ENCODE peak calls at places on chromosomes 3 and 15, in eight cellular contexts. One of them, this sample, is unnamed.

GRCh38 chr3:12120374-12121140 is 38.2 kb downstream of the TIMP4 start:
- DNase-seq in A549: no peak
- DNase-seq in IMR-90: no peak
- DNase-seq in body of pancreas: no peak
- DNase-seq in stomach: no peak
- DNase-seq in ovary: no peak
- DNase-seq in sigmoid colon: no peak
- DNase-seq in transverse colon: no peak
- DNase-seq in this sample: no peak

GRCh38 chr15:56490461-56490860 is 25.5 kb upstream of the MNS1 start:
- DNase-seq in A549: no peak
- DNase-seq in IMR-90: no peak
- DNase-seq in body of pancreas: no peak
- DNase-seq in stomach: no peak
- DNase-seq in ovary: no peak
- DNase-seq in sigmoid colon: no peak
- DNase-seq in transverse colon: no peak
- DNase-seq in this sample: no peak

GRCh38 chr15:74545776-74546656 is 5.0 kb downstream of the ARID3B start:
- DNase-seq in A549: peak; percentile 65
- DNase-seq in IMR-90: peak; percentile 100
- DNase-seq in body of pancreas: peak; percentile 99
- DNase-seq in stomach: peak; percentile 94
- DNase-seq in ovary: peak; percentile 100
- DNase-seq in sigmoid colon: peak; percentile 98
- DNase-seq in transverse colon: peak; percentile 96
- DNase-seq in this sample: peak; percentile 98

GRCh38 chr3:61608711-61609110 is 47.3 kb downstream of the PTPRG start:
- DNase-seq in A549: no peak
- DNase-seq in IMR-90: no peak
- DNase-seq in body of pancreas: no peak
- DNase-seq in stomach: no peak
- DNase-seq in ovary: no peak
- DNase-seq in sigmoid colon: no peak
- DNase-seq in transverse colon: no peak
- DNase-seq in this sample: no peak

GRCh38 chr3:127697531-127698240 is 24.9 kb downstream of the ABTB1 start:
- DNase-seq in A549: peak; percentile 28
- DNase-seq in IMR-90: peak; percentile 90
- DNase-seq in body of pancreas: peak; percentile 70
- DNase-seq in stomach: peak; percentile 80
- DNase-seq in ovary: peak; percentile 79
- DNase-seq in sigmoid colon: peak; percentile 97
- DNase-seq in transverse colon: peak; percentile 62
- DNase-seq in this sample: peak; percentile 87

GRCh38 chr3:111077384-111077783 is 5.8 kb downstream of the NECTIN3 start:
- DNase-seq in A549: no peak
- DNase-seq in IMR-90: no peak
- DNase-seq in body of pancreas: no peak
- DNase-seq in stomach: no peak
- DNase-seq in ovary: no peak
- DNase-seq in sigmoid colon: no peak
- DNase-seq in transverse colon: no peak
- DNase-seq in this sample: no peak

GRCh38 chr3:30294241-30294667 is 312.1 kb upstream of the TGFBR2 start:
- DNase-seq in A549: no peak
- DNase-seq in IMR-90: peak; percentile 46
- DNase-seq in body of pancreas: no peak
- DNase-seq in stomach: no peak
- DNase-seq in ovary: no peak
- DNase-seq in sigmoid colon: no peak
- DNase-seq in transverse colon: no peak
- DNase-seq in this sample: no peak

GRCh38 chr15:85771781-85772445 is 22.8 kb downstream of the KLHL25 start:
- DNase-seq in A549: no peak
- DNase-seq in IMR-90: peak; percentile 13
- DNase-seq in body of pancreas: no peak
- DNase-seq in stomach: no peak
- DNase-seq in ovary: peak; percentile 71
- DNase-seq in sigmoid colon: peak; percentile 88
- DNase-seq in transverse colon: peak; percentile 26
- DNase-seq in this sample: peak; percentile 86

GRCh38 chr3:12428131-12428530 is 56.1 kb upstream of the TSEN2 start:
- DNase-seq in A549: no peak
- DNase-seq in IMR-90: no peak
- DNase-seq in body of pancreas: no peak
- DNase-seq in stomach: no peak
- DNase-seq in ovary: no peak
- DNase-seq in sigmoid colon: no peak
- DNase-seq in transverse colon: no peak
- DNase-seq in this sample: no peak

GRCh38 chr15:99424131-99424571 is 141.6 kb upstream of the MEF2A start:
- DNase-seq in A549: no peak
- DNase-seq in IMR-90: no peak
- DNase-seq in body of pancreas: no peak
- DNase-seq in stomach: no peak
- DNase-seq in ovary: no peak
- DNase-seq in sigmoid colon: peak; percentile 51
- DNase-seq in transverse colon: no peak
- DNase-seq in this sample: no peak

GRCh38 chr3:57169872-57170623 is 4.9 kb upstream of the IL17RD start:
- DNase-seq in A549: peak; percentile 67
- DNase-seq in IMR-90: peak; percentile 52
- DNase-seq in body of pancreas: peak; percentile 80
- DNase-seq in stomach: peak; percentile 81
- DNase-seq in ovary: peak; percentile 82
- DNase-seq in sigmoid colon: peak; percentile 87
- DNase-seq in transverse colon: peak; percentile 81
- DNase-seq in this sample: peak; percentile 76

GRCh38 chr3:132380979-132381944 is 36.0 kb upstream of the DNAJC13 start:
- DNase-seq in A549: no peak
- DNase-seq in IMR-90: no peak
- DNase-seq in body of pancreas: no peak
- DNase-seq in stomach: no peak
- DNase-seq in ovary: no peak
- DNase-seq in sigmoid colon: no peak
- DNase-seq in transverse colon: no peak
- DNase-seq in this sample: no peak

GRCh38 chr3:127495821-127496220 is 94.7 kb downstream of the TPRA1 start:
- DNase-seq in A549: no peak
- DNase-seq in IMR-90: no peak
- DNase-seq in body of pancreas: no peak
- DNase-seq in stomach: no peak
- DNase-seq in ovary: no peak
- DNase-seq in sigmoid colon: no peak
- DNase-seq in transverse colon: no peak
- DNase-seq in this sample: no peak

DNA sequence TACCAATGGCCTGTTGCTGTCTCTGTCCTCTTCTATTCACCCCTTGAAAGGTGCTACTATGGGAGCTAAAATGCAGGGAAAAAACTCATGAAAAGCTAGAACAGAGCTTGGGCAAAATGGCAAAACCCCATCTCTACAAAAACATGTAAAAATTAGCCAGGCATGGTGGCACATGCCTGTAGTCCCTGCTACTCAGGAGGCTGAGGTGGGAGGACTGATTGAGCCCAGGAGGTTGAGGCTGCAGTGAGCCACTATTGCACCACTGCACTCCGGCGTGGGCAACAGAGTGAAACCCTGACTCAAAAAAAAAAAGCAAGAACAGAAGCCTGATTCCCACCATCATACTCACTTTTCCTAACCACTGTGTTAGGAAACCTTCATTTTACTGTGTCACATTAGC is 1.9 kb downstream of the MAP4 start:
- DNase-seq in A549: no peak
- DNase-seq in IMR-90: no peak
- DNase-seq in body of pancreas: no peak
- DNase-seq in stomach: no peak
- DNase-seq in ovary: no peak
- DNase-seq in sigmoid colon: no peak
- DNase-seq in transverse colon: no peak
- DNase-seq in this sample: no peak
- H3K4me1 ChIP-seq in A549: peaks cover 73% of the 10 kb centered on the region
- H3K4me1 ChIP-seq in IMR-90: peaks cover 29% of the 10 kb centered on the region
- H3K4me1 ChIP-seq in body of pancreas: peaks cover 84% of the 10 kb centered on the region
- H3K4me1 ChIP-seq in stomach: peaks cover 96% of the 10 kb centered on the region
- H3K4me1 ChIP-seq in ovary: peaks cover 25% of the 10 kb centered on the region
- H3K4me1 ChIP-seq in sigmoid colon: no peaks in the 10 kb centered on the region
- H3K4me1 ChIP-seq in transverse colon: peaks cover 41% of the 10 kb centered on the region
- H3K4me1 ChIP-seq in this sample: no peaks in the 10 kb centered on the region

GRCh38 chr15:89075121-89075640 is 13.1 kb upstream of the ABHD2 start:
- DNase-seq in A549: no peak
- DNase-seq in IMR-90: no peak
- DNase-seq in body of pancreas: no peak
- DNase-seq in stomach: no peak
- DNase-seq in ovary: no peak
- DNase-seq in sigmoid colon: no peak
- DNase-seq in transverse colon: no peak
- DNase-seq in this sample: no peak

GRCh38 chr15:89071471-89071870 is 16.8 kb upstream of the ABHD2 start:
- DNase-seq in A549: no peak
- DNase-seq in IMR-90: no peak
- DNase-seq in body of pancreas: no peak
- DNase-seq in stomach: no peak
- DNase-seq in ovary: no peak
- DNase-seq in sigmoid colon: no peak
- DNase-seq in transverse colon: no peak
- DNase-seq in this sample: no peak

GRCh38 chr15:89074402-89075012 is 13.7 kb upstream of the ABHD2 start:
- DNase-seq in A549: no peak
- DNase-seq in IMR-90: no peak
- DNase-seq in body of pancreas: no peak
- DNase-seq in stomach: no peak
- DNase-seq in ovary: no peak
- DNase-seq in sigmoid colon: no peak
- DNase-seq in transverse colon: no peak
- DNase-seq in this sample: no peak

GRCh38 chr15:89070197-89071124 is 17.8 kb upstream of the ABHD2 start:
- DNase-seq in A549: no peak
- DNase-seq in IMR-90: no peak
- DNase-seq in body of pancreas: no peak
- DNase-seq in stomach: no peak
- DNase-seq in ovary: no peak
- DNase-seq in sigmoid colon: no peak
- DNase-seq in transverse colon: no peak
- DNase-seq in this sample: no peak

GRCh38 chr15:89072277-89072869 is 15.9 kb upstream of the ABHD2 start:
- DNase-seq in A549: no peak
- DNase-seq in IMR-90: no peak
- DNase-seq in body of pancreas: no peak
- DNase-seq in stomach: no peak
- DNase-seq in ovary: no peak
- DNase-seq in sigmoid colon: no peak
- DNase-seq in transverse colon: no peak
- DNase-seq in this sample: no peak
- TF ChIP-seq POLR2A in A549: no peak
- TF ChIP-seq POLR2A in IMR-90: no peak
- TF ChIP-seq POLR2A in body of pancreas: no peak
- TF ChIP-seq POLR2A in stomach: no peak
- TF ChIP-seq POLR2A in ovary: no peak
- TF ChIP-seq POLR2A in sigmoid colon: no peak
- TF ChIP-seq POLR2A in transverse colon: no peak
- TF ChIP-seq POLR2A in this sample: no peak

DNA sequence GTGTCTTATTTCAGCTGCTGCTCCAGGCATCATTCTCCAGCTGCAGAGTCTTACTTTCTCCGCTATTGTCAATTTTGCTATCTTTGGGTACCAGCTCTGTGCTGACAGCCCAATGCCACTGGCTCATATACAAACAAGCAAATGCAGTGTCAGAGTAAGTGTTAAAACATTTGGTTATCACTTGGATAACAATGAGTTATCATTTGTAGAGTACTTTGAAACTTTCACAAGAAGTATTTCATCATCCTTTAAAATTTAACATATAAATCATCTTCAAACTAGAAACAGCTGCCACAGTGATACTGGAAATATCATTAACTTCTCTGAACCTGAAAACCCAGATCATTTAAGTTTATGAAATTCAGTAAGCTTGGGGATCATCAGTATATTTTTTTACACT is 13.8 kb downstream of the TSPAN3 start:
- DNase-seq in A549: no peak
- DNase-seq in IMR-90: no peak
- DNase-seq in body of pancreas: no peak
- DNase-seq in stomach: no peak
- DNase-seq in ovary: no peak
- DNase-seq in sigmoid colon: no peak
- DNase-seq in transverse colon: no peak
- DNase-seq in this sample: no peak
- H3K4me1 ChIP-seq in A549: peaks cover 43% of the 10 kb centered on the region
- H3K4me1 ChIP-seq in IMR-90: peaks cover 12% of the 10 kb centered on the region
- H3K4me1 ChIP-seq in body of pancreas: peaks cover 31% of the 10 kb centered on the region
- H3K4me1 ChIP-seq in stomach: peaks cover 63% of the 10 kb centered on the region
- H3K4me1 ChIP-seq in ovary: peaks cover 8% of the 10 kb centered on the region
- H3K4me1 ChIP-seq in sigmoid colon: no peaks in the 10 kb centered on the region
- H3K4me1 ChIP-seq in transverse colon: peaks cover 34% of the 10 kb centered on the region
- H3K4me1 ChIP-seq in this sample: no peaks in the 10 kb centered on the region

GRCh38 chr3:187736418-187736871 is 8.8 kb downstream of the BCL6 start:
- DNase-seq in A549: no peak
- DNase-seq in IMR-90: peak; percentile 74
- DNase-seq in body of pancreas: no peak
- DNase-seq in stomach: no peak
- DNase-seq in ovary: no peak
- DNase-seq in sigmoid colon: no peak
- DNase-seq in transverse colon: no peak
- DNase-seq in this sample: no peak
- TF ChIP-seq POLR2A in A549: no peak
- TF ChIP-seq POLR2A in IMR-90: no peak
- TF ChIP-seq POLR2A in body of pancreas: no peak
- TF ChIP-seq POLR2A in stomach: no peak
- TF ChIP-seq POLR2A in ovary: no peak
- TF ChIP-seq POLR2A in sigmoid colon: no peak
- TF ChIP-seq POLR2A in transverse colon: no peak
- TF ChIP-seq POLR2A in this sample: peak; percentile 77

GRCh38 chr3:50503504-50503903 is at the start of gene CACNA2D2:
- DNase-seq in A549: peak; percentile 33
- DNase-seq in IMR-90: no peak
- DNase-seq in body of pancreas: peak; percentile 63
- DNase-seq in stomach: peak; percentile 82
- DNase-seq in ovary: peak; percentile 83
- DNase-seq in sigmoid colon: peak; percentile 84
- DNase-seq in transverse colon: peak; percentile 63
- DNase-seq in this sample: peak; percentile 57

GRCh38 chr3:50504681-50505080 is 1.2 kb upstream of the CACNA2D2 start:
- DNase-seq in A549: no peak
- DNase-seq in IMR-90: no peak
- DNase-seq in body of pancreas: no peak
- DNase-seq in stomach: no peak
- DNase-seq in ovary: no peak
- DNase-seq in sigmoid colon: no peak
- DNase-seq in transverse colon: no peak
- DNase-seq in this sample: no peak

GRCh38 chr3:50503947-50504346 is 513 bp upstream of the CACNA2D2 start:
- DNase-seq in A549: no peak
- DNase-seq in IMR-90: no peak
- DNase-seq in body of pancreas: no peak
- DNase-seq in stomach: no peak
- DNase-seq in ovary: peak; percentile 33
- DNase-seq in sigmoid colon: no peak
- DNase-seq in transverse colon: no peak
- DNase-seq in this sample: no peak

GRCh38 chr3:50508821-50509220 is 5.4 kb upstream of the CACNA2D2 start:
- DNase-seq in A549: no peak
- DNase-seq in IMR-90: no peak
- DNase-seq in body of pancreas: no peak
- DNase-seq in stomach: no peak
- DNase-seq in ovary: no peak
- DNase-seq in sigmoid colon: no peak
- DNase-seq in transverse colon: no peak
- DNase-seq in this sample: no peak

GRCh38 chr3:50506169-50506568 is 2.7 kb upstream of the CACNA2D2 start:
- DNase-seq in A549: no peak
- DNase-seq in IMR-90: no peak
- DNase-seq in body of pancreas: no peak
- DNase-seq in stomach: no peak
- DNase-seq in ovary: no peak
- DNase-seq in sigmoid colon: no peak
- DNase-seq in transverse colon: no peak
- DNase-seq in this sample: no peak
- H3K4me1 ChIP-seq in A549: peaks cover 3% of the 10 kb centered on the region
- H3K4me1 ChIP-seq in IMR-90: no peaks in the 10 kb centered on the region
- H3K4me1 ChIP-seq in body of pancreas: peaks cover 13% of the 10 kb centered on the region
- H3K4me1 ChIP-seq in stomach: peaks cover 22% of the 10 kb centered on the region
- H3K4me1 ChIP-seq in ovary: peaks cover 5% of the 10 kb centered on the region
- H3K4me1 ChIP-seq in sigmoid colon: no peaks in the 10 kb centered on the region
- H3K4me1 ChIP-seq in transverse colon: peaks cover 9% of the 10 kb centered on the region
- H3K4me1 ChIP-seq in this sample: no peaks in the 10 kb centered on the region

This sample was measured in right lobe of liver.